ENCODE peak calls at places on chromosome 15, in four cellular contexts. M is heart right ventricle, F is left lung, X is T-helper 17 cell. T is an unnamed sample.

GRCh38 chr15:37891754-37892368 is 42.6 kb upstream of the TMCO5A start:
- ATAC-seq in M (no peak), F (peak; percentile 86), X (no peak), T (no peak)

GRCh38 chr15:46178138-46178537 is 543.3 kb downstream of the SQOR start:
- ATAC-seq in M (no peak), F (no peak), X (no peak), T (no peak)

GRCh38 chr15:29917600-29918597 is 95.6 kb upstream of the TJP1 start:
- ATAC-seq in M (no peak), F (no peak), X (no peak), T (no peak)

GRCh38 chr15:64688179-64688578 is 87.2 kb downstream of the RBPMS2 start:
- ATAC-seq in M (no peak), F (no peak), X (no peak), T (no peak)

GRCh38 chr15:98734472-98735284 is 86.3 kb downstream of the IGF1R start:
- ATAC-seq in M (no peak), F (peak; percentile 55), X (no peak), T (peak; percentile 67)

GRCh38 chr15:52326758-52327157 is 31.2 kb upstream of the MYO5C start:
- ATAC-seq in M (no peak), F (peak; percentile 81), X (no peak), T (no peak)

GRCh38 chr15:49521802-49522201 is 98.8 kb downstream of the FGF7 start:
- ATAC-seq in M (no peak), F (no peak), X (no peak), T (no peak)

GRCh38 chr15:96416934-96417759 is 86.6 kb downstream of the NR2F2 start:
- ATAC-seq in M (no peak), F (peak; percentile 33), X (no peak), T (no peak)

GRCh38 chr15:67121725-67122600 is 56.6 kb downstream of the SMAD3 start:
- ATAC-seq in M (no peak), F (no peak), X (no peak), T (no peak)

GRCh38 chr15:45387379-45388007 is 9.1 kb upstream of the GATM start:
- ATAC-seq in M (peak; percentile 50), F (peak; percentile 97), X (no peak), T (no peak)

GRCh38 chr15:54605556-54605955 is 591.2 kb downstream of the RSL24D1 start:
- ATAC-seq in M (no peak), F (no peak), X (no peak), T (peak; percentile 35)

GRCh38 chr15:57604502-57604901 is 12.8 kb downstream of the MYZAP start:
- ATAC-seq in M (peak; percentile 53), F (no peak), X (no peak), T (no peak)

GRCh38 chr15:33068531-33068990 is 126.0 kb downstream of the FMN1 start:
- ATAC-seq in M (peak; percentile 82), F (peak; percentile 91), X (no peak), T (peak; percentile 100)

T was measured in esophagus mucosa.